ENCODE peak calls at places on chromosomes 1 and 21, in seven cellular contexts. Z is CD4-positive, alpha-beta T cell; H is kidney epithelial cell; C is astrocyte of the spinal cord; W is brain microvascular endothelial cell; K is upper lobe of right lung; R is WTC11. F is an unnamed sample.

GRCh38 chr1:193115629-193116227 is 6.1 kb upstream of the CDC73 start:
- DNase-seq in K (no peak), H (peak; percentile 100), Z (no peak), W (peak; percentile 98), C (peak; percentile 98), R (no peak), F (no peak)

GRCh38 chr1:166165661-166166399 is 971 bp downstream of the FAM78B start:
- DNase-seq in R (peak; percentile 19), H (no peak), C (peak; percentile 49), W (no peak), Z (no peak), K (no peak), F (peak; percentile 9)

GRCh38 chr1:244783138-244783537 is 52.3 kb upstream of the COX20 start:
- DNase-seq in Z (no peak), C (no peak), K (no peak), H (no peak), W (no peak), R (no peak), F (no peak)

GRCh38 chr1:2559509-2560298 is 3.5 kb downstream of the TNFRSF14 start:
- DNase-seq in C (no peak), K (no peak), H (no peak), W (no peak), R (no peak), Z (no peak), F (no peak)

GRCh38 chr21:33441489-33442477 is 38.0 kb downstream of the TMEM50B start:
- DNase-seq in W (peak; percentile 90), C (peak; percentile 75), K (no peak), H (peak; percentile 93), R (no peak), Z (no peak), F (no peak)

GRCh38 chr1:7127322-7128050 is 342.2 kb downstream of the CAMTA1 start:
- DNase-seq in Z (no peak), K (no peak), R (no peak), C (no peak), W (no peak), H (no peak), F (no peak)

GRCh38 chr1:17301767-17302166 is 6.2 kb upstream of the PADI4 start:
- DNase-seq in H (no peak), Z (no peak), W (no peak), R (no peak), K (peak; percentile 10), C (no peak), F (no peak)

GRCh38 chr1:225451340-225451739 is 23.5 kb upstream of the LBR start:
- DNase-seq in W (no peak), H (no peak), K (peak; percentile 37), C (no peak), R (no peak), Z (no peak), F (no peak)

GRCh38 chr1:183569141-183569540 is 21.1 kb downstream of the NCF2 start:
- DNase-seq in Z (no peak), R (no peak), H (peak; percentile 60), K (no peak), W (peak; percentile 31), C (peak; percentile 32), F (no peak)

GRCh38 chr1:55817027-55817426 is 601.9 kb upstream of the USP24 start:
- DNase-seq in R (no peak), C (no peak), H (no peak), K (no peak), W (no peak), Z (no peak), F (no peak)

GRCh38 chr1:52554267-52554640 is 1.4 kb upstream of the TUT4 start:
- DNase-seq in C (no peak), R (no peak), H (no peak), W (no peak), Z (no peak), K (no peak), F (no peak)

GRCh38 chr1:45304311-45305081 is 22.2 kb upstream of the HPDL start:
- DNase-seq in K (peak; percentile 68), W (no peak), Z (no peak), H (no peak), R (no peak), C (no peak), F (no peak)
- TF ChIP-seq CTCF in K (no peak), W (no peak), Z (no peak), H (no peak), R (no peak), C (no peak), F (no peak)

GRCh38 chr1:199220046-199220445 is 581.2 kb downstream of the PTPRC start:
- DNase-seq in Z (no peak), H (no peak), R (no peak), W (no peak), K (no peak), C (no peak), F (no peak)

GRCh38 chr1:199218065-199218464 is 579.2 kb downstream of the PTPRC start:
- DNase-seq in W (no peak), K (no peak), R (peak; percentile 13), C (no peak), H (no peak), Z (no peak), F (no peak)

GRCh38 chr1:199218533-199218932 is 579.7 kb downstream of the PTPRC start:
- DNase-seq in H (no peak), Z (no peak), W (no peak), C (no peak), K (no peak), R (no peak), F (no peak)

GRCh38 chr1:199223936-199224335 is 585.1 kb downstream of the PTPRC start:
- DNase-seq in Z (no peak), K (no peak), C (no peak), W (no peak), H (no peak), R (no peak), F (no peak)

GRCh38 chr1:199221371-199222150 is 582.7 kb downstream of the PTPRC start:
- DNase-seq in W (no peak), R (no peak), K (no peak), Z (no peak), H (no peak), C (no peak), F (no peak)
- TF ChIP-seq CTCF in W (no peak), R (no peak), K (no peak), Z (no peak), H (no peak), C (no peak), F (no peak)

GRCh38 chr1:155003227-155003765 is 694 bp downstream of the ZBTB7B start:
- DNase-seq in R (peak; percentile 41), Z (no peak), K (no peak), H (no peak), C (no peak), W (no peak), F (no peak)
- TF ChIP-seq CTCF in R (no peak), Z (no peak), K (no peak), H (no peak), C (no peak), W (no peak), F (no peak)

DNA sequence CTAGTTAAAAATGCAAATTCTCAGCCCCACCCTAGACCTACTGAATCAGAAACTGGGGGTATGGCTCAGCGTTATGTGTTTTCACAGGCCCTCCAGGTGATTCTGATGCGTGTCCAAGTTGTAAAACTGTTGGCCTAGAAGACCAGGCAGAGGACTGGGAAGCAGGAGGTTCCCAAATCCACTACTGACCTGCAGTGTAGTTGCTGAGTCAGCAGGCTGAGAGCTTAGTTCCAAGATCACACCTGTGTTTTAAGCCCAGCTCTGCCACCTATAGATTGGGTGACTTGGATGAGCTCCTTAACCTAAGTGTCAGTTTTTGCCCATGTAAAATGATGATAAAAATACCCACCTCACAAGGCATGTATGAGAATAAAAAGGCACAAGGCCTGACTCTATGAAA is 4.1 kb downstream of the GRHL3 start:
- DNase-seq in W (no peak), K (no peak), C (no peak), Z (no peak), H (no peak), R (no peak), F (no peak)
- TF ChIP-seq CTCF in W (no peak), K (no peak), C (no peak), Z (no peak), H (no peak), R (no peak), F (no peak)

DNA sequence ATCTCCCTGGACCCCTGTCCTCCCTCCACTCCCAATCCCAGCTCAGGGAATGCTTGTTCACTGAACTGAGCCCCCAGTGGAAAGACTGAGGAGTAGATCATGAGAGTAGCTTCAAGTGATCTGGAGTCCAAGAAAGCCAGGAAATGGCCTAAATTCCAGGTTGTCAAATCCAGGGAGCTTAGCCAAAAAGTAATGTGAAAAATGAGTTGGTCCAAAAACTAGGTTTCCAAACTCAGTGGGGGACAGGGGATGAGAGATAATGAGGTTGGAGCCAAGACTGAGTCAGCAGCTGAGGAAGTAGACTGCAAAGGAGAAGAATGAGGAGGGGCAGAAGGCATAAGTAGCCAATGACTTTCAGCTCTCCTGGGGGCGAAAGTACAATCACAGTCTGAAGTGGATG is 284.1 kb upstream of the BEND5 start:
- DNase-seq in H (no peak), R (no peak), K (no peak), C (peak; percentile 81), Z (no peak), W (no peak), F (no peak)
- TF ChIP-seq CTCF in H (no peak), R (no peak), K (no peak), C (no peak), Z (no peak), W (no peak), F (no peak)

DNA sequence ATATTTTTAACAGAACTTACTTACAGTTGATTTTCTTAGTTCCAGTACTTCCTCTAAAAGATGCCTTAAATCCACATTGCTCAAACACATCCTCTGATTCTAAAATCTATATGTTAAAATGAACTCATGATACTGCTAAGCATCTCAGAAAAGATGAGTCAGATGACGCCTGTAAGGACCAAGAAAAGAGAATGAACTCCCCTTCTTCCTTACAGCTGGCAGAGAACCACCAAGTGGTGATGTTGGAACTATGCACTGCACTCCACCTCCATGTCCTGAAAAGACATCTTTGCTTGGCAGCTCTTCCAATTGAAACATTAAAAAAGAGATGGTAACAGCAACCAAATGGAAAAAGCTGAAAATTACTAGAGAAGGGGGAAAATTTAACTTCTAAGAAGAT is 648.8 kb downstream of the PTPRC start:
- DNase-seq in C (no peak), K (no peak), Z (no peak), H (no peak), W (peak; percentile 19), R (no peak), F (no peak)
- TF ChIP-seq CTCF in C (no peak), K (no peak), Z (no peak), H (no peak), W (peak; percentile 31), R (no peak), F (peak; percentile 16)

GRCh38 chr1:1318131-1318652 is 6.3 kb downstream of the INTS11 start:
- DNase-seq in H (peak; percentile 77), Z (no peak), R (no peak), W (peak; percentile 95), C (peak; percentile 95), K (peak; percentile 87), F (no peak)

GRCh38 chr1:1320666-1321448 is 3.6 kb downstream of the INTS11 start:
- DNase-seq in K (no peak), H (no peak), R (no peak), W (no peak), Z (no peak), C (no peak), F (no peak)

GRCh38 chr1:1319646-1319941 is 4.9 kb downstream of the INTS11 start:
- DNase-seq in H (no peak), C (no peak), K (no peak), Z (no peak), W (no peak), R (no peak), F (no peak)

GRCh38 chr1:1317420-1317819 is 7.0 kb downstream of the INTS11 start:
- DNase-seq in R (no peak), C (no peak), H (no peak), W (no peak), K (no peak), Z (no peak), F (no peak)

GRCh38 chr1:1318777-1319645 is 5.4 kb downstream of the INTS11 start:
- DNase-seq in H (no peak), R (no peak), K (no peak), C (no peak), W (no peak), Z (no peak), F (no peak)
- TF ChIP-seq CTCF in H (no peak), R (no peak), K (no peak), C (no peak), W (no peak), Z (no peak), F (no peak)